ENCODE peak calls at places on chromosomes 4 and X, in nine cellular contexts. D is progenitor cell of endocrine pancreas; A is NCI-H748 treated with DMSO at 0.1 percent for 48 hours; G is WTC11; Q is RCC 7860; M is stimulated activated CD8-positive, alpha-beta memory T cell treated with anti-CD3 and anti-CD28 coated beads, Interleukin-4, amount 100 ng/mL, for 4 hours; V is GM12865; T is coronary artery; H is effector CD4-positive, alpha-beta T cell. K is an unnamed sample.

GRCh38 chr4:167218022-167218608 is 16.2 kb downstream of the SPOCK3 start:
- DNase-seq in G (no peak), A (peak), H (no peak), V (no peak), D (no peak), Q (no peak), T (no peak), M (no peak), K (no peak)

GRCh38 chrX:103442536-103442901 is 66.2 kb downstream of the BEX3 start:
- DNase-seq in Q (no peak), T (no peak), H (no peak), D (no peak), V (no peak), A (no peak), G (no peak), M (no peak), K (no peak)

GRCh38 chr4:153249199-153250154 is 45.2 kb downstream of the TRIM2 start:
- DNase-seq in V (peak), A (peak), T (peak), G (peak), D (peak), Q (peak), M (peak), H (peak), K (peak)

GRCh38 chrX:68072016-68072415 is 361.3 kb downstream of the OPHN1 start:
- DNase-seq in T (no peak), G (no peak), V (no peak), M (no peak), H (no peak), Q (no peak), A (no peak), D (no peak), K (no peak)

GRCh38 chr4:146029147-146029546 is 90.5 kb upstream of the ZNF827 start:
- DNase-seq in H (no peak), V (peak), A (no peak), T (no peak), D (no peak), M (no peak), Q (no peak), G (no peak), K (no peak)

GRCh38 chrX:42776195-42776594 is 1.8 kb downstream of the PPP1R2C start:
- DNase-seq in H (no peak), D (no peak), G (no peak), M (no peak), Q (no peak), V (peak), T (no peak), A (no peak), K (no peak)

GRCh38 chrX:13196778-13197177 is 123.1 kb downstream of the ATXN3L start:
- DNase-seq in A (no peak), G (no peak), M (no peak), V (no peak), Q (no peak), T (no peak), D (no peak), H (no peak), K (no peak)

GRCh38 chr4:53592686-53593641 is 1.7 kb upstream of the LNX1 start:
- DNase-seq in H (no peak), G (peak), A (peak), Q (no peak), T (no peak), M (no peak), D (peak), V (no peak), K (no peak)

GRCh38 chr4:136526517-136526916 is 1005.8 kb downstream of the PCDH18 start:
- DNase-seq in T (no peak), V (no peak), G (no peak), A (no peak), Q (no peak), M (no peak), D (no peak), H (no peak), K (no peak)

GRCh38 chrX:132433001-132433400 is 55.8 kb downstream of the MBNL3 start:
- DNase-seq in Q (no peak), G (no peak), D (no peak), A (no peak), T (no peak), H (no peak), M (no peak), V (no peak), K (no peak)

GRCh38 chrX:23376581-23376980 is 41.9 kb downstream of the PTCHD1 start:
- DNase-seq in D (no peak), A (no peak), T (no peak), V (no peak), Q (no peak), M (no peak), G (no peak), H (no peak), K (no peak)

GRCh38 chr4:125244848-125245450 is 69.8 kb upstream of the FAT4 start:
- DNase-seq in Q (no peak), V (no peak), T (no peak), D (no peak), G (no peak), H (no peak), A (peak), M (no peak), K (no peak)

GRCh38 chrX:12526296-12526695 is 264.9 kb upstream of the PRPS2 start:
- DNase-seq in D (no peak), M (no peak), A (no peak), T (no peak), V (no peak), H (no peak), G (no peak), Q (no peak), K (no peak)

GRCh38 chrX:17039826-17040225 is 93.4 kb downstream of the REPS2 start:
- DNase-seq in M (no peak), A (no peak), V (no peak), Q (no peak), H (no peak), G (no peak), D (no peak), T (no peak), K (no peak)

GRCh38 chr4:73823756-73824155 is 12.7 kb upstream of the CXCL6 start:
- DNase-seq in V (no peak), Q (no peak), M (no peak), T (no peak), H (no peak), G (no peak), A (no peak), D (no peak), K (no peak)

GRCh38 chrX:9597361-9598035 is 132.6 kb downstream of the TBL1X start:
- DNase-seq in D (no peak), M (no peak), G (no peak), A (no peak), T (no peak), V (no peak), H (no peak), Q (no peak), K (no peak)

GRCh38 chr4:108166038-108166437 is 2.7 kb downstream of the LEF1 start:
- DNase-seq in Q (no peak), H (peak), G (no peak), A (no peak), D (no peak), M (no peak), T (no peak), V (no peak), K (peak)

GRCh38 chr4:19791422-19792113 is 460.1 kb upstream of the SLIT2 start:
- DNase-seq in V (no peak), Q (no peak), A (no peak), T (no peak), M (no peak), G (no peak), D (no peak), H (no peak), K (no peak)

GRCh38 chrX:45232139-45232538 is 31.5 kb upstream of the DIPK2B start:
- DNase-seq in T (no peak), A (no peak), G (no peak), Q (no peak), M (no peak), V (no peak), H (no peak), D (no peak), K (peak)

GRCh38 chrX:107826286-107827136 is 845 bp downstream of the MID2 start:
- DNase-seq in A (no peak), M (no peak), D (peak), V (peak), Q (peak), T (no peak), G (peak), H (peak), K (peak)

GRCh38 chrX:135112096-135112729 is 8.1 kb downstream of the ETDB start:
- DNase-seq in A (no peak), V (peak), H (peak), D (no peak), M (no peak), T (no peak), G (peak), Q (peak), K (peak)

GRCh38 chrX:51894697-51895336 is 1.4 kb downstream of the MAGED1 start:
- DNase-seq in Q (no peak), M (no peak), H (no peak), V (peak), A (no peak), G (peak), D (no peak), T (no peak), K (no peak)

GRCh38 chrX:128816919-128817318 is 706.4 kb downstream of the SMARCA1 start:
- DNase-seq in A (peak), T (no peak), D (no peak), Q (no peak), M (no peak), V (no peak), H (no peak), G (peak), K (no peak)

GRCh38 chrX:119067023-119067739 is 5.6 kb upstream of the CT47C1 start:
- DNase-seq in T (no peak), G (peak), V (peak), Q (peak), H (no peak), D (peak), A (peak), M (no peak), K (no peak)

GRCh38 chrX:152819732-152820131 is 10.8 kb downstream of the CETN2 start:
- DNase-seq in M (no peak), D (no peak), G (no peak), A (no peak), Q (peak), T (no peak), V (no peak), H (no peak), K (no peak)

GRCh38 chr4:5730993-5731975 is 20.3 kb downstream of the EVC start:
- DNase-seq in V (no peak), Q (no peak), H (no peak), T (no peak), M (no peak), A (no peak), G (no peak), D (no peak), K (no peak)

GRCh38 chr4:148445071-148445902 is 3.1 kb upstream of the NR3C2 start:
- DNase-seq in D (peak), H (peak), A (no peak), V (peak), G (peak), M (no peak), Q (no peak), T (peak), K (peak)

GRCh38 chr4:5220028-5220427 is 168.7 kb downstream of the STK32B start:
- DNase-seq in Q (no peak), G (no peak), T (no peak), H (no peak), A (no peak), V (no peak), D (peak), M (no peak), K (no peak)

GRCh38 chrX:129478516-129478915 is 44.8 kb downstream of the SMARCA1 start:
- DNase-seq in H (no peak), A (no peak), V (no peak), G (no peak), M (no peak), T (no peak), Q (no peak), D (no peak), K (no peak)

GRCh38 chr4:135177323-135177722 is 975.7 kb upstream of the PABPC4L start:
- DNase-seq in G (no peak), Q (no peak), M (no peak), D (no peak), H (no peak), V (no peak), T (no peak), A (no peak), K (no peak)

GRCh38 chr4:3857316-3857926 is 91.2 kb downstream of the ADRA2C start:
- DNase-seq in T (no peak), V (no peak), D (no peak), A (no peak), Q (no peak), G (no peak), H (no peak), M (no peak), K (no peak)

GRCh38 chr4:187937557-187937956 is 58.0 kb upstream of the ZFP42 start:
- DNase-seq in H (no peak), Q (no peak), G (no peak), T (no peak), D (no peak), V (no peak), A (no peak), M (no peak), K (no peak)

GRCh38 chrX:120309873-120310730 is 1.2 kb downstream of the TMEM255A start:
- DNase-seq in T (no peak), G (peak), H (no peak), Q (no peak), D (no peak), V (no peak), A (peak), M (no peak), K (peak)

GRCh38 chrX:15465896-15466651 is 27.1 kb downstream of the PIR start:
- DNase-seq in A (no peak), D (no peak), Q (no peak), T (no peak), V (peak), M (no peak), G (peak), H (no peak), K (no peak)